ENCODE peak calls at places on chromosomes 3 and 15, in seven cellular contexts. H is lower lobe of right lung, T is aorta, X is Caco-2, F is MM.1S, I is neuronal stem cell, U is heart left ventricle. L is an unnamed sample. For H3K4me1, the result is how much of the 10 kb centered on the place peaks cover.

GRCh38 chr3:11543948-11544387 is 99.7 kb downstream of the VGLL4 start:
- DNase-seq in H (no peak), F (no peak), T (peak), U (peak), I (no peak), X (no peak), L (no peak)

GRCh38 chr3:50380375-50381085 is 21.2 kb upstream of the TMEM115 start:
- DNase-seq in I (no peak), H (no peak), T (no peak), X (no peak), F (no peak), U (no peak), L (no peak)

GRCh38 chr3:139537795-139538538 is 1.6 kb downstream of the RBP1 start:
- DNase-seq in F (no peak), T (no peak), X (no peak), H (no peak), U (no peak), I (no peak), L (no peak)

GRCh38 chr3:36212291-36212690 is 168.0 kb upstream of the STAC start:
- DNase-seq in H (no peak), T (no peak), I (no peak), U (no peak), X (no peak), F (no peak), L (peak)

GRCh38 chr15:33587773-33588172 is 277.0 kb downstream of the RYR3 start:
- DNase-seq in T (no peak), H (no peak), F (no peak), X (no peak), U (no peak), I (no peak), L (peak)

GRCh38 chr15:90744759-90745402 is 27.7 kb downstream of the BLM start:
- DNase-seq in H (no peak), T (no peak), U (no peak), I (no peak), X (no peak), F (no peak), L (no peak)

GRCh38 chr3:32321095-32321835 is 70.4 kb upstream of the CMTM7 start:
- DNase-seq in H (no peak), I (peak), F (no peak), U (no peak), X (no peak), T (no peak), L (no peak)

GRCh38 chr3:106518516-106518915 is 649.7 kb upstream of the CBLB start:
- DNase-seq in F (no peak), T (no peak), X (no peak), U (no peak), H (no peak), I (no peak), L (no peak)

GRCh38 chr15:27495963-27496459 is 525.0 kb downstream of the GABRG3 start:
- DNase-seq in T (no peak), I (no peak), F (no peak), X (no peak), H (no peak), U (no peak), L (no peak)

GRCh38 chr15:85404156-85404921 is 23.9 kb downstream of the AKAP13 start:
- DNase-seq in U (no peak), I (no peak), T (no peak), F (no peak), H (no peak), X (no peak), L (no peak)

GRCh38 chr3:16665282-16665741 is 60.1 kb upstream of the DAZL start:
- DNase-seq in X (peak), H (no peak), T (no peak), F (no peak), U (no peak), I (no peak), L (peak)

GRCh38 chr3:194983620-194984019 is 287.3 kb downstream of the XXYLT1 start:
- DNase-seq in X (no peak), U (no peak), T (no peak), I (no peak), F (no peak), H (no peak), L (no peak)

GRCh38 chr3:158094235-158094916 is 11.8 kb downstream of the SHOX2 start:
- DNase-seq in T (peak), X (no peak), F (no peak), I (no peak), H (no peak), U (peak), L (no peak)

GRCh38 chr15:93265046-93265658 is 176.1 kb upstream of the RGMA start:
- DNase-seq in U (no peak), F (no peak), T (no peak), X (no peak), H (no peak), I (no peak), L (no peak)

GRCh38 chr3:138594150-138594934 is at the start of gene CEP70:
- DNase-seq in T (peak), I (peak), U (peak), F (peak), H (peak), X (peak), L (peak)

GRCh38 chr3:55198554-55198953 is 270.7 kb upstream of the LRTM1 start:
- DNase-seq in U (no peak), I (no peak), H (no peak), F (no peak), T (no peak), X (no peak), L (no peak)

GRCh38 chr15:76380249-76380648 is 43.7 kb downstream of the ISL2 start:
- DNase-seq in H (no peak), X (no peak), F (no peak), I (no peak), T (no peak), U (no peak), L (no peak)

GRCh38 chr15:90762109-90762508 is 45.0 kb downstream of the BLM start:
- DNase-seq in U (peak), I (no peak), T (peak), F (no peak), H (peak), X (no peak), L (peak)

GRCh38 chr3:36373084-36373483 is 7.2 kb upstream of the STAC start:
- DNase-seq in T (no peak), I (no peak), H (no peak), F (no peak), X (no peak), U (no peak), L (peak)

GRCh38 chr3:126153695-126154360 is 26.6 kb downstream of the ALDH1L1 start:
- DNase-seq in F (no peak), H (peak), T (no peak), X (no peak), U (peak), I (no peak), L (no peak)

GRCh38 chr15:99213187-99213811 is 36.1 kb downstream of the TTC23 start:
- DNase-seq in I (peak), F (peak), T (peak), H (peak), U (peak), X (peak), L (peak)

GRCh38 chr3:97949743-97950142 is 22.5 kb downstream of the RIOX2 start:
- DNase-seq in U (no peak), H (no peak), F (no peak), I (no peak), T (no peak), X (no peak), L (no peak)

GRCh38 chr3:187188931-187189330 is 8.4 kb upstream of the RTP1 start:
- DNase-seq in U (no peak), X (no peak), T (no peak), I (no peak), H (no peak), F (peak), L (no peak)

GRCh38 chr3:121748638-121749275 is 784 bp downstream of the GOLGB1 start:
- DNase-seq in U (no peak), T (peak), X (peak), F (peak), H (peak), I (no peak), L (no peak)

DNA sequence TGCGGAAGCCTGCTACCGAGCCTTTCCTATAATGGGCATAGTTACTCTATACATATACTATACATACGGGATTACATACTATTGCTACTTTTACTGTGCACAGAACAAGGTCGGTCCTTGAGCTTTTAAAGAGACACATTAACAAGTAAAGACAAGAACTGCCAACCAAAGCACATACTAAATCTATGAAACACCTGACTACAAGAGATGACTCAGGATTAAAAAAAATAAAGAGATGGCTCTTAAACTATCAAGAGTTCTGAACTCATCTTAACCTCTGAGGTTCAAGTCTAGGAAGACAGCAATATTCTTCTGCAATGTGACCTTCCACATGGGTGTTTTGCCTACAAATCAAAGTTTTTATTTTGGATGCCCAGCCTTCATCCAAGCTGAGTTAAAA is 106.8 kb downstream of the TNIK start:
- DNase-seq in I (no peak), F (no peak), H (no peak), X (no peak), T (no peak), U (no peak), L (no peak)
- H3K4me1 ChIP-seq in I (under half), F (under half), H (under half), X (under half), T (under half), U (under half), L (under half)

GRCh38 chr15:40069178-40070165 is 30.5 kb upstream of the SRP14 start:
- DNase-seq in F (no peak), X (no peak), H (peak), I (no peak), U (peak), T (peak), L (peak)
- H3K4me1 ChIP-seq in F (under half), X (under half), H (under half), I (under half), U (under half), T (under half), L (under half)

GRCh38 chr15:40100133-40100946 is 8.3 kb downstream of the BMF start:
- DNase-seq in F (no peak), X (no peak), I (no peak), U (no peak), H (no peak), T (no peak), L (no peak)

GRCh38 chr15:40098489-40099261 is 10.0 kb downstream of the BMF start:
- DNase-seq in T (peak), U (no peak), I (no peak), X (peak), F (peak), H (peak), L (peak)

GRCh38 chr15:40096094-40096876 is 12.4 kb downstream of the BMF start:
- DNase-seq in H (no peak), F (peak), I (no peak), U (no peak), T (no peak), X (no peak), L (no peak)

GRCh38 chr15:40097096-40097967 is 11.3 kb downstream of the BMF start:
- DNase-seq in F (no peak), H (no peak), U (no peak), X (no peak), I (no peak), T (no peak), L (no peak)

GRCh38 chr15:40097968-40098476 is 10.7 kb downstream of the BMF start:
- DNase-seq in H (peak), T (peak), X (no peak), I (no peak), F (peak), U (peak), L (peak)
- H3K4me1 ChIP-seq in H (half or more), T (under half), X (half or more), I (under half), F (half or more), U (under half), L (half or more)

GRCh38 chr15:52120488-52120887 is 7.9 kb upstream of the BCL2L10 start:
- DNase-seq in T (no peak), U (no peak), I (no peak), H (no peak), F (no peak), X (no peak), L (no peak)
- H3K4me1 ChIP-seq in T (under half), U (under half), I (under half), H (under half), F (under half), X (under half), L (under half)

GRCh38 chr15:78205337-78205736 is 29.0 kb downstream of the ACSBG1 start:
- DNase-seq in T (no peak), X (no peak), U (no peak), F (no peak), H (no peak), I (no peak), L (no peak)
- H3K4me1 ChIP-seq in T (under half), X (under half), U (under half), F (under half), H (under half), I (under half), L (under half)

GRCh38 chr3:66756468-66757036 is 241.6 kb upstream of the KBTBD8 start:
- DNase-seq in U (no peak), T (no peak), I (no peak), H (no peak), X (no peak), F (no peak), L (no peak)
- H3K4me1 ChIP-seq in U (under half), T (under half), I (under half), H (under half), X (under half), F (under half), L (under half)

L was measured in cardiac muscle cell.